ENCODE peak calls at places on chromosomes 3 and 15, in seven cellular contexts. A is progenitor cell of endocrine pancreas; S is effector CD4-positive, alpha-beta T cell; Z is GM04504; P is NCI-H1092 treated with DMSO at 0.1 percent for 48 hours; Y is EL; I is GM04503. O is an unnamed sample.

GRCh38 chr3:46399557-46399956 is 7.3 kb downstream of the CCR5AS start:
- DNase-seq in A (no peak), S (no peak), Z (no peak), P (no peak), Y (peak; percentile 48), I (no peak), O (no peak)

GRCh38 chr3:64455351-64455750 is 230.1 kb upstream of the PRICKLE2 start:
- DNase-seq in A (no peak), S (no peak), Z (no peak), P (no peak), Y (no peak), I (no peak), O (no peak)

GRCh38 chr3:111610612-111611054 is 15.5 kb upstream of the ZBED2 start:
- DNase-seq in A (no peak), S (peak; percentile 26), Z (no peak), P (no peak), Y (no peak), I (no peak), O (no peak)

GRCh38 chr3:192802957-192803899 is 75.9 kb upstream of the FGF12 start:
- DNase-seq in A (no peak), S (no peak), Z (no peak), P (peak; percentile 54), Y (peak; percentile 40), I (no peak), O (peak; percentile 67)

GRCh38 chr15:100030586-100031249 is 297.5 kb upstream of the LYSMD4 start:
- DNase-seq in A (no peak), S (no peak), Z (no peak), P (no peak), Y (peak; percentile 64), I (no peak), O (no peak)

GRCh38 chr3:95654567-95655362 is 1159.6 kb upstream of the EPHA6 start:
- DNase-seq in A (no peak), S (no peak), Z (no peak), P (no peak), Y (no peak), I (no peak), O (no peak)

GRCh38 chr15:75063889-75064288 is 40.5 kb downstream of the PPCDC start:
- DNase-seq in A (no peak), S (no peak), Z (no peak), P (no peak), Y (no peak), I (no peak), O (no peak)

GRCh38 chr3:46316258-46316657 is 37.7 kb upstream of the CCR2 start:
- DNase-seq in A (no peak), S (no peak), Z (no peak), P (no peak), Y (no peak), I (no peak), O (no peak)

GRCh38 chr3:123884258-123884831 is at the start of gene MYLK:
- DNase-seq in A (peak; percentile 78), S (no peak), Z (peak; percentile 85), P (peak; percentile 74), Y (peak; percentile 96), I (peak; percentile 76), O (peak; percentile 80)

GRCh38 chr3:131110087-131110486 is 83.4 kb downstream of the NEK11 start:
- DNase-seq in A (no peak), S (no peak), Z (peak; percentile 43), P (no peak), Y (peak; percentile 82), I (peak; percentile 44), O (no peak)

GRCh38 chr15:70016511-70016994 is 81.2 kb downstream of the TLE3 start:
- DNase-seq in A (no peak), S (no peak), Z (no peak), P (no peak), Y (no peak), I (no peak), O (no peak)

GRCh38 chr15:57235865-57236264 is 140.4 kb upstream of the CGNL1 start:
- DNase-seq in A (no peak), S (no peak), Z (peak; percentile 76), P (no peak), Y (peak; percentile 77), I (no peak), O (peak; percentile 80)

GRCh38 chr15:40364259-40364658 is 6.2 kb downstream of the DISP2 start:
- DNase-seq in A (no peak), S (no peak), Z (no peak), P (no peak), Y (no peak), I (no peak), O (no peak)

GRCh38 chr3:179410317-179410716 is 41.0 kb downstream of the GNB4 start:
- DNase-seq in A (no peak), S (no peak), Z (peak; percentile 18), P (no peak), Y (peak; percentile 15), I (peak; percentile 18), O (no peak)

GRCh38 chr15:29126821-29127461 is 142.7 kb downstream of the NSMCE3 start:
- DNase-seq in A (no peak), S (no peak), Z (no peak), P (peak; percentile 8), Y (no peak), I (no peak), O (no peak)

O was measured in NCI-H1694 treated with DMSO at 0.1 percent for 48 hours.